ENCODE peak calls at places on chromosome 6, in eight cellular contexts. One of them, this sample, is unnamed.

GRCh38 chr6:107344383-107344782 is 115.0 kb downstream of the PDSS2 start:
- DNase-seq in SJSA1: no peak
- DNase-seq in tibial artery: no peak
- DNase-seq in IMR-90: no peak
- DNase-seq in body of pancreas: no peak
- DNase-seq in cardiac muscle cell: no peak
- DNase-seq in colonic mucosa: no peak
- DNase-seq in heart right ventricle: no peak
- DNase-seq in this sample: no peak

GRCh38 chr6:121733216-121733615 is 297.8 kb downstream of the GJA1 start:
- DNase-seq in SJSA1: peak
- DNase-seq in colonic mucosa: no peak
- DNase-seq in cardiac muscle cell: no peak
- DNase-seq in IMR-90: peak
- DNase-seq in tibial artery: no peak
- DNase-seq in body of pancreas: no peak
- DNase-seq in heart right ventricle: no peak
- DNase-seq in this sample: no peak

GRCh38 chr6:20708367-20709124 is 174.3 kb downstream of the CDKAL1 start:
- DNase-seq in cardiac muscle cell: no peak
- DNase-seq in body of pancreas: no peak
- DNase-seq in colonic mucosa: no peak
- DNase-seq in IMR-90: peak
- DNase-seq in SJSA1: no peak
- DNase-seq in tibial artery: no peak
- DNase-seq in heart right ventricle: no peak
- DNase-seq in this sample: peak

GRCh38 chr6:72374864-72375263 is 247.0 kb upstream of the KCNQ5 start:
- DNase-seq in tibial artery: no peak
- DNase-seq in colonic mucosa: no peak
- DNase-seq in SJSA1: no peak
- DNase-seq in IMR-90: peak
- DNase-seq in heart right ventricle: no peak
- DNase-seq in body of pancreas: no peak
- DNase-seq in cardiac muscle cell: no peak
- DNase-seq in this sample: peak

GRCh38 chr6:62367601-62368000 is 81.6 kb upstream of the KHDRBS2 start:
- DNase-seq in tibial artery: no peak
- DNase-seq in heart right ventricle: no peak
- DNase-seq in body of pancreas: no peak
- DNase-seq in colonic mucosa: no peak
- DNase-seq in SJSA1: no peak
- DNase-seq in cardiac muscle cell: peak
- DNase-seq in IMR-90: no peak
- DNase-seq in this sample: no peak

GRCh38 chr6:128520436-128521301 is at the start of gene PTPRK:
- DNase-seq in IMR-90: peak
- DNase-seq in heart right ventricle: peak
- DNase-seq in SJSA1: peak
- DNase-seq in colonic mucosa: peak
- DNase-seq in tibial artery: peak
- DNase-seq in cardiac muscle cell: peak
- DNase-seq in body of pancreas: peak
- DNase-seq in this sample: peak

GRCh38 chr6:3850451-3851203 is 1.5 kb downstream of the FAM50B start:
- DNase-seq in SJSA1: no peak
- DNase-seq in colonic mucosa: no peak
- DNase-seq in body of pancreas: no peak
- DNase-seq in cardiac muscle cell: no peak
- DNase-seq in heart right ventricle: no peak
- DNase-seq in tibial artery: no peak
- DNase-seq in IMR-90: no peak
- DNase-seq in this sample: no peak

GRCh38 chr6:72580281-72580940 is 41.5 kb upstream of the KCNQ5 start:
- DNase-seq in heart right ventricle: no peak
- DNase-seq in colonic mucosa: no peak
- DNase-seq in tibial artery: no peak
- DNase-seq in IMR-90: peak
- DNase-seq in body of pancreas: peak
- DNase-seq in SJSA1: peak
- DNase-seq in cardiac muscle cell: peak
- DNase-seq in this sample: peak

GRCh38 chr6:72619883-72620696 is 1.8 kb upstream of the KCNQ5 start:
- DNase-seq in tibial artery: peak
- DNase-seq in IMR-90: peak
- DNase-seq in body of pancreas: peak
- DNase-seq in heart right ventricle: peak
- DNase-seq in colonic mucosa: peak
- DNase-seq in SJSA1: no peak
- DNase-seq in cardiac muscle cell: peak
- DNase-seq in this sample: peak

GRCh38 chr6:89895273-89895874 is 1.1 kb downstream of the GJA10 start:
- DNase-seq in body of pancreas: no peak
- DNase-seq in cardiac muscle cell: peak
- DNase-seq in tibial artery: no peak
- DNase-seq in SJSA1: peak
- DNase-seq in heart right ventricle: no peak
- DNase-seq in colonic mucosa: no peak
- DNase-seq in IMR-90: peak
- DNase-seq in this sample: peak

GRCh38 chr6:90383212-90383611 is 86.6 kb upstream of the BACH2 start:
- DNase-seq in heart right ventricle: no peak
- DNase-seq in tibial artery: no peak
- DNase-seq in colonic mucosa: no peak
- DNase-seq in cardiac muscle cell: no peak
- DNase-seq in IMR-90: no peak
- DNase-seq in body of pancreas: no peak
- DNase-seq in SJSA1: no peak
- DNase-seq in this sample: no peak

GRCh38 chr6:134727068-134727467 is 222.8 kb downstream of the ALDH8A1 start:
- DNase-seq in IMR-90: peak
- DNase-seq in heart right ventricle: no peak
- DNase-seq in colonic mucosa: no peak
- DNase-seq in body of pancreas: no peak
- DNase-seq in SJSA1: no peak
- DNase-seq in cardiac muscle cell: no peak
- DNase-seq in tibial artery: no peak
- DNase-seq in this sample: no peak

GRCh38 chr6:163592872-163593271 is 178.4 kb downstream of the QKI start:
- DNase-seq in cardiac muscle cell: no peak
- DNase-seq in colonic mucosa: no peak
- DNase-seq in body of pancreas: no peak
- DNase-seq in tibial artery: no peak
- DNase-seq in IMR-90: no peak
- DNase-seq in heart right ventricle: no peak
- DNase-seq in SJSA1: no peak
- DNase-seq in this sample: no peak

GRCh38 chr6:118656822-118657451 is 5.5 kb upstream of the CEP85L start:
- DNase-seq in cardiac muscle cell: no peak
- DNase-seq in IMR-90: no peak
- DNase-seq in body of pancreas: no peak
- DNase-seq in colonic mucosa: no peak
- DNase-seq in SJSA1: no peak
- DNase-seq in tibial artery: no peak
- DNase-seq in heart right ventricle: no peak
- DNase-seq in this sample: no peak

GRCh38 chr6:9225441-9225871 is 790.1 kb upstream of the SLC35B3 start:
- DNase-seq in SJSA1: no peak
- DNase-seq in tibial artery: no peak
- DNase-seq in IMR-90: peak
- DNase-seq in cardiac muscle cell: no peak
- DNase-seq in body of pancreas: no peak
- DNase-seq in colonic mucosa: no peak
- DNase-seq in heart right ventricle: no peak
- DNase-seq in this sample: no peak

GRCh38 chr6:75478929-75479328 is 14.7 kb downstream of the FILIP1 start:
- DNase-seq in tibial artery: no peak
- DNase-seq in colonic mucosa: no peak
- DNase-seq in SJSA1: no peak
- DNase-seq in heart right ventricle: no peak
- DNase-seq in cardiac muscle cell: no peak
- DNase-seq in body of pancreas: no peak
- DNase-seq in IMR-90: no peak
- DNase-seq in this sample: no peak

GRCh38 chr6:164008902-164009301 is 594.4 kb downstream of the QKI start:
- DNase-seq in cardiac muscle cell: no peak
- DNase-seq in heart right ventricle: no peak
- DNase-seq in tibial artery: no peak
- DNase-seq in colonic mucosa: no peak
- DNase-seq in SJSA1: no peak
- DNase-seq in body of pancreas: no peak
- DNase-seq in IMR-90: no peak
- DNase-seq in this sample: no peak

GRCh38 chr6:111057074-111057752 is 30.1 kb upstream of the SLC16A10 start:
- DNase-seq in tibial artery: no peak
- DNase-seq in body of pancreas: peak
- DNase-seq in colonic mucosa: no peak
- DNase-seq in heart right ventricle: no peak
- DNase-seq in IMR-90: peak
- DNase-seq in cardiac muscle cell: peak
- DNase-seq in SJSA1: peak
- DNase-seq in this sample: peak

GRCh38 chr6:29547573-29547972 is 12.0 kb downstream of the UBD start:
- DNase-seq in tibial artery: no peak
- DNase-seq in IMR-90: no peak
- DNase-seq in colonic mucosa: no peak
- DNase-seq in body of pancreas: no peak
- DNase-seq in heart right ventricle: no peak
- DNase-seq in cardiac muscle cell: no peak
- DNase-seq in SJSA1: no peak
- DNase-seq in this sample: peak

GRCh38 chr6:140082867-140083297 is 708.4 kb upstream of the CITED2 start:
- DNase-seq in colonic mucosa: no peak
- DNase-seq in body of pancreas: peak
- DNase-seq in heart right ventricle: no peak
- DNase-seq in IMR-90: peak
- DNase-seq in cardiac muscle cell: no peak
- DNase-seq in tibial artery: no peak
- DNase-seq in SJSA1: no peak
- DNase-seq in this sample: no peak

GRCh38 chr6:122726649-122727048 is 52.9 kb upstream of the FABP7 start:
- DNase-seq in body of pancreas: peak
- DNase-seq in heart right ventricle: no peak
- DNase-seq in colonic mucosa: no peak
- DNase-seq in tibial artery: no peak
- DNase-seq in SJSA1: no peak
- DNase-seq in IMR-90: peak
- DNase-seq in cardiac muscle cell: peak
- DNase-seq in this sample: peak

GRCh38 chr6:43797919-43798318 is 27.9 kb downstream of the VEGFA start:
- DNase-seq in heart right ventricle: no peak
- DNase-seq in IMR-90: no peak
- DNase-seq in cardiac muscle cell: no peak
- DNase-seq in tibial artery: no peak
- DNase-seq in colonic mucosa: no peak
- DNase-seq in body of pancreas: no peak
- DNase-seq in SJSA1: no peak
- DNase-seq in this sample: no peak
- H3K27ac ChIP-seq in heart right ventricle: peak
- H3K27ac ChIP-seq in IMR-90: no peak
- H3K27ac ChIP-seq in cardiac muscle cell: peak
- H3K27ac ChIP-seq in tibial artery: no peak
- H3K27ac ChIP-seq in colonic mucosa: no peak
- H3K27ac ChIP-seq in body of pancreas: peak
- H3K27ac ChIP-seq in SJSA1: no peak
- H3K27ac ChIP-seq in this sample: no peak

GRCh38 chr6:64590965-64591364 is 955.4 kb downstream of the PHF3 start:
- DNase-seq in IMR-90: no peak
- DNase-seq in tibial artery: no peak
- DNase-seq in SJSA1: no peak
- DNase-seq in body of pancreas: no peak
- DNase-seq in heart right ventricle: no peak
- DNase-seq in cardiac muscle cell: no peak
- DNase-seq in colonic mucosa: no peak
- DNase-seq in this sample: no peak
- H3K4me3 ChIP-seq in IMR-90: no peak
- H3K4me3 ChIP-seq in tibial artery: no peak
- H3K4me3 ChIP-seq in SJSA1: no peak
- H3K4me3 ChIP-seq in body of pancreas: no peak
- H3K4me3 ChIP-seq in heart right ventricle: no peak
- H3K4me3 ChIP-seq in cardiac muscle cell: no peak
- H3K4me3 ChIP-seq in colonic mucosa: no peak
- H3K4me3 ChIP-seq in this sample: no peak

DNA sequence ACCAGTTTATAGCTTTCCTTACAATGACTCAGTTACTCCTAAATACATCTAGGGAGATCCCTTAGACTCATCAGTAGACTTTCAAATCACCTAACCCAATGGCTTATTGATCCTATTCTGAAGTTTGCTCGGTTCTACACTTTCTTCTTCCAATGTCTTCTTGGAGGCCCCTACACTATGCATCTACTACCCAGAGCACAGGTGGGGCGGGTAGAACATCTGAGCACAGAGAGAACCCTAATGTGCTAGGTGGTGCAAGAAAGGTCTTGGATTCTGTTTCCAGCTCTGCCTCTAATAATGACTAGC is 58.8 kb upstream of the PIM1 start:
- DNase-seq in heart right ventricle: no peak
- DNase-seq in colonic mucosa: no peak
- DNase-seq in SJSA1: no peak
- DNase-seq in body of pancreas: no peak
- DNase-seq in cardiac muscle cell: no peak
- DNase-seq in tibial artery: no peak
- DNase-seq in IMR-90: no peak
- DNase-seq in this sample: no peak
- H3K27ac ChIP-seq in heart right ventricle: no peak
- H3K27ac ChIP-seq in colonic mucosa: no peak
- H3K27ac ChIP-seq in SJSA1: no peak
- H3K27ac ChIP-seq in body of pancreas: no peak
- H3K27ac ChIP-seq in cardiac muscle cell: no peak
- H3K27ac ChIP-seq in tibial artery: no peak
- H3K27ac ChIP-seq in IMR-90: no peak
- H3K27ac ChIP-seq in this sample: no peak

GRCh38 chr6:5997420-5998093 is 9.2 kb downstream of the NRN1 start:
- DNase-seq in heart right ventricle: peak
- DNase-seq in cardiac muscle cell: no peak
- DNase-seq in IMR-90: no peak
- DNase-seq in colonic mucosa: no peak
- DNase-seq in SJSA1: peak
- DNase-seq in body of pancreas: no peak
- DNase-seq in tibial artery: no peak
- DNase-seq in this sample: peak

GRCh38 chr6:5996701-5997419 is 9.9 kb downstream of the NRN1 start:
- DNase-seq in body of pancreas: no peak
- DNase-seq in colonic mucosa: no peak
- DNase-seq in cardiac muscle cell: peak
- DNase-seq in heart right ventricle: peak
- DNase-seq in tibial artery: no peak
- DNase-seq in SJSA1: peak
- DNase-seq in IMR-90: peak
- DNase-seq in this sample: peak

GRCh38 chr6:5999688-6000608 is 6.8 kb downstream of the NRN1 start:
- DNase-seq in cardiac muscle cell: no peak
- DNase-seq in body of pancreas: no peak
- DNase-seq in heart right ventricle: no peak
- DNase-seq in SJSA1: no peak
- DNase-seq in colonic mucosa: no peak
- DNase-seq in IMR-90: no peak
- DNase-seq in tibial artery: no peak
- DNase-seq in this sample: no peak

GRCh38 chr6:5998741-5999687 is 7.7 kb downstream of the NRN1 start:
- DNase-seq in SJSA1: no peak
- DNase-seq in colonic mucosa: peak
- DNase-seq in tibial artery: no peak
- DNase-seq in heart right ventricle: peak
- DNase-seq in cardiac muscle cell: peak
- DNase-seq in IMR-90: no peak
- DNase-seq in body of pancreas: no peak
- DNase-seq in this sample: no peak

GRCh38 chr6:5998236-5998635 is 8.5 kb downstream of the NRN1 start:
- DNase-seq in heart right ventricle: no peak
- DNase-seq in body of pancreas: no peak
- DNase-seq in cardiac muscle cell: no peak
- DNase-seq in SJSA1: no peak
- DNase-seq in IMR-90: no peak
- DNase-seq in tibial artery: no peak
- DNase-seq in colonic mucosa: no peak
- DNase-seq in this sample: no peak
- H3K4me3 ChIP-seq in heart right ventricle: no peak
- H3K4me3 ChIP-seq in body of pancreas: no peak
- H3K4me3 ChIP-seq in cardiac muscle cell: no peak
- H3K4me3 ChIP-seq in SJSA1: no peak
- H3K4me3 ChIP-seq in IMR-90: no peak
- H3K4me3 ChIP-seq in tibial artery: no peak
- H3K4me3 ChIP-seq in colonic mucosa: no peak
- H3K4me3 ChIP-seq in this sample: no peak

This sample was measured in SJCRH30.